ENCODE peak calls at places on chromosomes 5 and 9, in eight cellular contexts. X, H, I, P, D, Z, M and J are unnamed samples.

GRCh38 chr5:106205916-106206571 is 1464.7 kb downstream of the EFNA5 start:
- DNase-seq in Z (no peak), D (peak), I (no peak), P (no peak), M (no peak), H (no peak), X (peak), J (no peak)

GRCh38 chr5:35926389-35927051 is 11.9 kb downstream of the CAPSL start:
- DNase-seq in I (no peak), Z (peak), P (peak), D (no peak), M (no peak), X (no peak), H (peak), J (peak)

GRCh38 chr5:77828445-77828844 is 52.3 kb upstream of the TBCA start:
- DNase-seq in D (no peak), H (no peak), Z (no peak), I (no peak), P (no peak), M (no peak), X (no peak), J (no peak)

GRCh38 chr5:35863159-35863558 is 6.5 kb downstream of the IL7R start:
- DNase-seq in H (no peak), X (no peak), P (no peak), M (no peak), I (no peak), Z (no peak), D (no peak), J (peak)

GRCh38 chr9:71642043-71642442 is 126.3 kb downstream of the CEMIP2 start:
- DNase-seq in Z (no peak), I (no peak), D (no peak), X (no peak), H (no peak), P (no peak), M (no peak), J (no peak)

GRCh38 chr5:93599427-93600146 is 16.6 kb downstream of the NR2F1 start:
- DNase-seq in M (no peak), H (peak), P (no peak), Z (no peak), D (no peak), X (no peak), I (no peak), J (no peak)

GRCh38 chr9:130117816-130118632 is 54.2 kb upstream of the NCS1 start:
- DNase-seq in H (peak), P (no peak), D (no peak), I (peak), Z (no peak), X (peak), M (peak), J (no peak)

GRCh38 chr5:107704686-107705389 is 34.1 kb upstream of the EFNA5 start:
- DNase-seq in P (no peak), X (no peak), H (no peak), Z (no peak), I (no peak), D (no peak), M (no peak), J (no peak)

GRCh38 chr5:170313344-170313743 is 15.8 kb upstream of the LCP2 start:
- DNase-seq in M (no peak), D (no peak), P (peak), I (no peak), H (no peak), Z (no peak), X (no peak), J (no peak)

GRCh38 chr5:133938039-133938821 is 30.2 kb downstream of the C5orf15 start:
- DNase-seq in H (no peak), D (no peak), M (no peak), X (no peak), P (no peak), I (no peak), Z (no peak), J (peak)

GRCh38 chr5:147754372-147755122 is 28.0 kb downstream of the JAKMIP2 start:
- DNase-seq in Z (no peak), X (no peak), M (no peak), H (no peak), D (no peak), P (no peak), I (no peak), J (no peak)

GRCh38 chr5:34606101-34606500 is 50.0 kb upstream of the RAI14 start:
- DNase-seq in X (no peak), P (no peak), H (no peak), M (no peak), Z (no peak), D (no peak), I (no peak), J (no peak)

GRCh38 chr5:142356318-142356715 is 31.5 kb upstream of the SPRY4 start:
- DNase-seq in P (no peak), I (no peak), Z (no peak), X (no peak), D (no peak), M (no peak), H (peak), J (no peak)

GRCh38 chr5:141338538-141339306 is at the start of gene PCDHGA2:
- DNase-seq in I (no peak), Z (no peak), M (no peak), P (no peak), X (no peak), D (peak), H (peak), J (no peak)

GRCh38 chr5:154740483-154740882 is 14.7 kb upstream of the LARP1 start:
- DNase-seq in P (no peak), D (peak), Z (no peak), I (peak), H (peak), X (no peak), M (peak), J (no peak)

GRCh38 chr9:71781391-71781790 is 13.1 kb upstream of the CEMIP2 start:
- DNase-seq in P (no peak), X (no peak), I (no peak), D (no peak), H (no peak), M (no peak), Z (no peak), J (no peak)

GRCh38 chr5:103624035-103624461 is 61.5 kb upstream of the NUDT12 start:
- DNase-seq in H (peak), Z (no peak), X (no peak), D (no peak), P (no peak), I (no peak), M (no peak), J (no peak)

GRCh38 chr9:126320158-126320922 is 6.3 kb upstream of the MVB12B start:
- DNase-seq in D (no peak), H (no peak), M (no peak), I (no peak), Z (no peak), X (peak), P (peak), J (no peak)

GRCh38 chr9:134962065-134962997 is 44.6 kb upstream of the FCN1 start:
- DNase-seq in Z (peak), I (no peak), H (no peak), X (no peak), P (no peak), M (peak), D (no peak), J (no peak)

GRCh38 chr5:95940758-95941682 is 20.6 kb downstream of the ELL2 start:
- DNase-seq in H (no peak), X (no peak), M (no peak), Z (no peak), D (no peak), I (no peak), P (no peak), J (no peak)

DNA sequence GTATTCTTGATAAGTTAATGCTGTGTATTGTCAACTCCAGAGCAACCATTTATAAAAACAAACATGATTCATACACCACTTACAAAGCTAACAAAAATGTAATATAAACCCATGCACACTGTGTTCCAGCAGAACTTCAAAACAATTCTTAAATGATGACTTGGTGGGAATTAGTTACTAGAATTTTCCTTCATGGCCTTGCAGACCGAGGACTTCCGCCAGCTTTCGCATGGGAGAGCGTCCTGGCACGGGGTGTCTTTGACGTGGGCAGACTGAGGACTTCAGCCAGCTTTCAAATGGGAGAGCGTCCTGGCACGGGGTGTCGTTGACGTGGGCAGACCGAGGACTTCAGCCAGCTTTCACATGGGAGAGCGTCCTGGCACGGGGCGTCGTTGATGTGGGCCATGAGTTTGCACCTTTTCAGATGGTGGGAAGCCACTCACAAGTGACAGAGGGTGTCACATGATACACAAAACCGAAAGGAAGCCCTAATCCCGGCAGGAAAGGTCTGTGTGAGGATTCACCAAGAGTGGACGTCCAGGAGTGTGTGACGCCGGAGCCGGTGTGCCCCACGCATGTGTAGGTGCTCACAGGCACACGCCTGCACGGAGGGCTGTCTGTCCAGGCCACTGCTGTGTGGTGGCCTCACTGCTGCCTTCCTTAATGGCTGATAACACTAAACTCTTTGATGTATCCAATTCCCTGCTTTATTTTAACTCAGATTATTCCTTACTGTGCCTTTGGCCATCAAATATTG is 211.3 kb upstream of the IRX4 start:
- DNase-seq in Z (peak), X (no peak), M (peak), I (peak), D (peak), P (no peak), H (no peak), J (no peak)
- H3K27ac ChIP-seq in Z (peak), X (no peak), M (no peak), I (no peak), D (peak), P (no peak), H (no peak), J (no peak)

DNA sequence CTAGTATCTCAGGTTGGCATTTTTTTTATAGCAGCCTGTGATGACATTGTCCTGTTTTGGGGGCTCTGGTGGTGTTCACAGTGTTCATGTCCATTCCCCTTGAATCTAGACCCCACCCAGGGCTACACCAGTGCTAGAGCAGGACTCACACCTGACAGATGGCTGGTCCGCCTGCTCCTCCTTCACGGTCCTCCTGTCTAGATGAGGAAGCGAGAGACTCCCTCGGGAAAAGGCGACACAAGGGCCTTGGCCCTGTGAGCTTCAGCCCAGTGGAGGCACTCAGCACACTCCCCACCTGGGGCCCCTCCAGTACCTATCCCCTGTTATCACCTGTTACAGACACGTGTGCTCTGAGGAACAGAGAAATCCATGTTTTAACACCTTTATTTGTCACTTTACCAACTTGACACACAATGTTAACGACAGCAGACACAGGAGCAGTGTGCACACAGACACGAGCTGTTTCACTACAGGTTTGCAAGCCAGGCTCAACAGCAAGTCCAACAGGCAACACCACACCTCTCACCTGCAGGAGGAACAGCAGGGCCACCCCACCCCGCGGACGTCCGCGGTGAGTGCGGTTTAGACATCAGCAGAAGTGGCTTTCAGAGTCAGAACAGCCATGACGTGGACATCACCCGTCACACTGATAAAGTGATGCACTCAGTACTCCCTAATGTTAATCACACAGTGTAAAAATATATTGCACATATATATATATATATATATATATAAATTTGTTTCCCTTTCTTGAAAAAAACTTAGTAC is 33.5 kb downstream of the TPPP start:
- DNase-seq in M (peak), X (no peak), P (no peak), H (no peak), D (no peak), Z (no peak), I (no peak), J (no peak)
- H3K27ac ChIP-seq in M (no peak), X (no peak), P (no peak), H (no peak), D (no peak), Z (no peak), I (no peak), J (no peak)

DNA sequence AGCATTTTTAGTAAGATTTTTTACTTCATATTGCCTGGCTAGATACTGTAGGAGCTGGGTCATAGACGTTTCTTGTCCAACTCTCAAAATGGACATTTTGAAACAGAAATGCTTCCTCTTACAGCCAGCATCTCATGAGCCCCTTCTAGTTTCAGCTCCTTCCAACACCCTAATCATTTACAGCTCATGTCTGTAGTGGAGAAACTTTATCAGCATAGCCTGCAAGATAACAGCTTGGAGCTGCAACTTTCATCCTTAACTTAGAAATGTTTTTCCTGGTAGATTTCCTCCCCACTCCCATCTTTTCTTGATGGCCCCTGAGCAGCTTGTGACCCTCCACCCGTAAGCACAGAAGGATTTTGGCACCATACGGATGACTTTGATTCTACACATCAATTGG is 53.6 kb upstream of the TGFBR1 start:
- DNase-seq in I (no peak), H (no peak), P (no peak), X (no peak), Z (no peak), M (no peak), D (no peak), J (no peak)
- H3K27ac ChIP-seq in I (no peak), H (no peak), P (no peak), X (no peak), Z (no peak), M (no peak), D (no peak), J (no peak)

GRCh38 chr5:149424371-149425315 is 45.6 kb upstream of the IL17B start:
- DNase-seq in M (no peak), P (no peak), I (no peak), H (no peak), X (no peak), Z (no peak), D (peak), J (no peak)
- H3K27ac ChIP-seq in M (peak), P (no peak), I (no peak), H (peak), X (peak), Z (no peak), D (peak), J (no peak)

GRCh38 chr9:94975480-94976452 is 249.3 kb downstream of the AOPEP start:
- DNase-seq in H (no peak), X (no peak), M (no peak), Z (no peak), I (no peak), D (no peak), P (no peak), J (no peak)
- H3K27ac ChIP-seq in H (no peak), X (peak), M (no peak), Z (no peak), I (no peak), D (no peak), P (no peak), J (no peak)

DNA sequence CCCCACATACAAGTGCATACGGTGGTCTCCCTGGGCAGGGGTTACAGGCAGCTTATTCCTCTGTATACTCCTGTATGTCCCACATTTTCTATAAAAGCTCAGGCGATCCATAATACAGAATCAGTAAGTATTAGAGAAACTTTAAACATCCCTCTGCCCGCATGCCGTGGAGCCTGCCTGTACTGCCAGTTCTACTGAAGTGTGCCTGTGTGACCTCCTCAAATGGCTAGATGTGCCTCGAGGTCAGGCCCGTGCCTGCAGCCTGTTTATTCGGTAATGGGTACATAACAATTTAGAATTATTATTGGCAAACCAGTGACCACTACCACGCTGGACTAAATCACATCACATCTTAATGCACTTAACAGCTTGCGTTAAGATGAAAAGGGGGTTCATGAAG is 190.8 kb downstream of the FANCC start:
- DNase-seq in D (no peak), I (no peak), Z (no peak), X (no peak), M (no peak), P (no peak), H (no peak), J (no peak)
- H3K27ac ChIP-seq in D (no peak), I (no peak), Z (peak), X (no peak), M (peak), P (no peak), H (no peak), J (no peak)